ENCODE peak calls at places on chromosomes 5 and 9, in four cellular contexts. N is HL-60, X is body of pancreas, M is WTC11. L is an unnamed sample.

GRCh38 chr5:4413996-4414395 is 726.1 kb upstream of the ADAMTS16 start:
- DNase-seq in N (no peak), M (no peak), X (no peak), L (no peak)

GRCh38 chr9:132012704-132013345 is 66.8 kb downstream of the MED27 start:
- DNase-seq in M (no peak), N (no peak), X (no peak), L (no peak)

GRCh38 chr9:81852820-81853219 is 75.4 kb upstream of the SPATA31D4 start:
- DNase-seq in X (no peak), M (no peak), N (no peak), L (no peak)

GRCh38 chr5:151303666-151304065 is at the start of gene SLC36A3:
- DNase-seq in M (no peak), X (no peak), N (no peak), L (no peak)

GRCh38 chr5:55599148-55600050 is 64.6 kb upstream of the PLPP1 start:
- DNase-seq in N (no peak), M (no peak), X (no peak), L (no peak)

GRCh38 chr5:9820696-9821449 is 190.7 kb upstream of the TAS2R1 start:
- DNase-seq in X (no peak), N (no peak), M (no peak), L (no peak)

GRCh38 chr9:27124151-27124550 is 15.1 kb downstream of the TEK start:
- DNase-seq in N (no peak), M (no peak), X (no peak), L (no peak)

GRCh38 chr9:130390986-130391385 is 53.8 kb upstream of the ASS1 start:
- DNase-seq in M (no peak), N (no peak), X (no peak), L (no peak)

GRCh38 chr5:73515232-73515631 is 17.0 kb downstream of the BTF3 start:
- DNase-seq in X (peak), N (no peak), M (no peak), L (no peak)

GRCh38 chr9:96293481-96293880 is 8.5 kb downstream of the HSD17B3 start:
- DNase-seq in M (no peak), X (no peak), N (no peak), L (no peak)

GRCh38 chr5:131282235-131282634 is 18.4 kb downstream of the CDC42SE2 start:
- DNase-seq in M (no peak), X (no peak), N (no peak), L (no peak)

GRCh38 chr5:31329722-31330121 is 136.2 kb downstream of the CDH6 start:
- DNase-seq in N (no peak), X (no peak), M (no peak), L (no peak)
- TF ChIP-seq CTCF in N (no peak), X (no peak), M (no peak), L (no peak)

DNA sequence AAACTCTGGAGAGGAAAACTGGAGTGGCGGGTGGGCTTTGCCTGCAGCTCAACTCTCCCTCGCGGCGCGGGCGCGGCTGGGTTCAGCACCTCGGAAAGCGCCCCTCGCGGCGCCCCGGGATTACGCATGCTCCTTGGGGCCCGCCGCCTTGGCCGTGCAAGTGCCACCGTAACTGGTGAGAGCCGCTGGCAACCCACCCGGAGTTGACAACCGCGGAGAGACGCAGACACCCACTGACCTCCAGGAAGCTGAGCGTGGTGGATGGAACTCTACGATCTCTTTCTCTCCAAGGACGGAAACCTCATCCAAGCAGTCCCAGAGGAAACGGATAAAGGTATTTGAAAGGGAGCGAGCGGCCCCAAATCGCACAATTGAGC is 194 bp upstream of the RXFP3 start:
- DNase-seq in M (peak), X (peak), N (peak), L (peak)
- TF ChIP-seq CTCF in M (no peak), X (no peak), N (no peak), L (no peak)

GRCh38 chr5:72301557-72301956 is 18.5 kb downstream of the MRPS27 start:
- DNase-seq in N (no peak), X (no peak), M (no peak), L (no peak)

GRCh38 chr5:72296251-72296650 is 23.8 kb downstream of the MRPS27 start:
- DNase-seq in X (no peak), N (no peak), M (no peak), L (no peak)

GRCh38 chr5:72298711-72299110 is 21.3 kb downstream of the MRPS27 start:
- DNase-seq in N (no peak), M (no peak), X (no peak), L (no peak)

GRCh38 chr5:72302171-72302570 is 17.9 kb downstream of the MRPS27 start:
- DNase-seq in X (no peak), N (no peak), M (peak), L (no peak)

GRCh38 chr5:72300590-72301339 is 19.3 kb downstream of the MRPS27 start:
- DNase-seq in N (no peak), X (no peak), M (no peak), L (no peak)
- TF ChIP-seq CTCF in N (no peak), X (no peak), M (no peak), L (no peak)

GRCh38 chr9:117414906-117415583 is at the start of gene ASTN2:
- DNase-seq in X (peak), N (no peak), M (peak), L (no peak)

GRCh38 chr9:117413346-117414219 is 1.3 kb downstream of the ASTN2 start:
- DNase-seq in X (peak), M (peak), N (no peak), L (no peak)

GRCh38 chr9:117415584-117415937 is 704 bp upstream of the ASTN2 start:
- DNase-seq in X (no peak), N (no peak), M (no peak), L (no peak)

GRCh38 chr9:117412841-117413240 is 2.0 kb downstream of the ASTN2 start:
- DNase-seq in X (no peak), M (no peak), N (no peak), L (no peak)

DNA sequence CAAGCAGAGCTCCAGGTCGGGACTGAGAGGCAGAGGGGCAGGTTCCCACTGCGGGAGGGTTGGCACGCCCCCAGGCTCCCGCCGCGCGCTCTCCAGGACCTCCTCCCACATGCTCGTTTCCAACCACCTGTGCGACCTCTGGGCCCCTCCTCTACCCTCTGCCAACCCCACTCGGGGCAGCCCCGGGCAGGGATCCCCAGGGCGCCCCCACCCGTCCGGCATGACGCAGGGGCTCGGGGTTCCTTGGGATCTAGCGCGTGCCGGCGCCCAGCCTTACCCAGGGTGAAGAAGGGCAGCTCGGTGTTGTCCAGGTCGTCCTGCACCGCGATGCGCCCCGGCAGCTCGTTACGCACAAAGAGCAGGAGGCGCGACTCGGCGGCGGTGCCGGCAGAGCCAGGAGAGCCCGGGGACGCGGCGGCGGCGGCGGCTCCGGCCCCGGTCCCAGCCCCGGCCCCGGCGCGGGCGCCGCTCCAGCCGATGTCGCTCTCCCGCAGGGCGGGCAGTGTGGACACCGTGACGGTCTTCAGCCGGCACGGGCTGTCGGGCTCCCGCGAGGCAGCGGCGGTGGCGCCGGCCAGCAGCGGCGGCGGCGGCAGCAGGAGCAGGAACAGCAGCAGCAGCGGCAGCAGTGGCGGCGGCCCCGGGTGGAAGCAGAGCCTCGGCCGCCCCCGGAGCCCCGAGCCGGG is 494 bp downstream of the ASTN2 start:
- DNase-seq in M (peak), N (no peak), X (peak), L (no peak)
- TF ChIP-seq CTCF in M (no peak), N (no peak), X (no peak), L (no peak)